ENCODE peak calls at places on chromosomes 11 and 22, in nine cellular contexts. L is GM23248, T is left ventricle myocardium inferior, N is fibroblast of lung, P is HCT116, K is colonic mucosa, V is transverse colon, Q is AG10803, G is AG09309. I is an unnamed sample.

GRCh38 chr11:12845739-12846358 is 163.3 kb upstream of the RASSF10 start:
- DNase-seq in V (peak; percentile 63), L (peak; percentile 69), K (peak; percentile 74), Q (peak; percentile 83), N (peak; percentile 80), T (peak; percentile 31), G (no peak), P (no peak), I (peak; percentile 43)

GRCh38 chr22:46829140-46829891 is 66.9 kb downstream of the TBC1D22A start:
- DNase-seq in G (peak; percentile 85), V (no peak), Q (peak; percentile 95), T (no peak), K (no peak), N (peak; percentile 91), L (peak; percentile 94), P (no peak), I (peak; percentile 90)

GRCh38 chr11:32052218-32052617 is 38.7 kb upstream of the RCN1 start:
- DNase-seq in Q (peak; percentile 56), T (no peak), L (peak; percentile 77), V (peak; percentile 46), K (peak; percentile 40), N (peak; percentile 70), G (no peak), P (peak; percentile 49), I (peak; percentile 64)

GRCh38 chr11:63564056-63564784 is 1.0 kb upstream of the PLAAT2 start:
- DNase-seq in G (no peak), T (no peak), Q (no peak), N (no peak), P (no peak), K (peak; percentile 60), V (no peak), L (no peak), I (no peak)

GRCh38 chr11:86115542-86116385 is 46.9 kb upstream of the PICALM start:
- DNase-seq in P (no peak), G (no peak), L (peak; percentile 60), T (no peak), N (no peak), V (no peak), Q (no peak), K (no peak), I (peak; percentile 30)

GRCh38 chr11:1473011-1473628 is 13.5 kb downstream of the MOB2 start:
- DNase-seq in P (no peak), G (no peak), T (peak; percentile 9), K (no peak), L (no peak), Q (no peak), V (no peak), N (no peak), I (no peak)

GRCh38 chr22:36201630-36202312 is at the start of gene APOL4:
- DNase-seq in Q (peak; percentile 60), K (peak; percentile 73), P (no peak), L (peak; percentile 35), T (peak; percentile 89), G (no peak), V (peak; percentile 66), N (peak; percentile 52), I (peak; percentile 59)

GRCh38 chr11:93663021-93663420 is 1.5 kb downstream of the CEP295 start:
- DNase-seq in L (no peak), K (no peak), V (no peak), Q (no peak), P (no peak), T (no peak), N (no peak), G (no peak), I (no peak)

GRCh38 chr11:71931245-71931602 is 2.4 kb downstream of the RNF121 start:
- DNase-seq in L (peak; percentile 12), G (no peak), P (no peak), Q (no peak), N (no peak), V (no peak), K (no peak), T (no peak), I (no peak)

DNA sequence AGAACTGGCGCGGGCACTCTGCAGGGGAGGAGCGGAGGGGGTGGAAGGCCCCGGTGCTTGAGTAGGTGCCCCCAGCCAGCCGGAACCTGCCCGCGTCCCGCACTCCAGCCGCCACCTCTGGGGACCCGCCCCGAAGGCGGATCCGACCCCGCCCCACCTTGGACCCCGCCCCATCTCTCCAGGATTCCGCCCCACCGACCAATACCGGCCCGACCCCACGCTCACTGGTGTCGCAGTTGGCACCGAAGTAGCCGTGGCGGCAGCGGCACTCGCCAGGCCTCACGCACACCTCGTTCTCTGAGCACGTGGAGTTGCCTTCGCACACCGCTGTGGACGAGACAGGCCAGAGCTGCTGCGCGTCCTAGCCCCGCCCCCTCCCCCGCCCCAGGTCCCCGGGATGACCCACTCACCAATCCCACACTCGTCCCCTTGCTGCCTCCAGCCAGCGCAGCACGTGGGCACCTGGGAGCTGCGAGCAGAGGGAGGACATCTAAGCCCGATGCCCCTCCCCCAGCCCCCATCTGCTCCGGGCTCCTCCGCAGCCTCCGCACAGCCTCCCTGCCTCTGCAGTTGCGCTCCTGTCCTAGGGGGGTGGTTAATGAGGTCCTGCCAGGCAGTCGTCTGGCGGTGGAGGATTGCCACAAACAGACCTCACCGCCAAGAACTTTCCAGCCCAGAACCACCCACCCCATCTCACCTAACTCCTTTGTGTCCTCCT is 5.9 kb downstream of the SCARF2 start:
- DNase-seq in N (no peak), T (no peak), V (no peak), P (no peak), G (no peak), L (no peak), Q (no peak), K (no peak), I (no peak)
- H3K4me3 ChIP-seq in N (no peak overlapping the region), T (peak overlapping the region; percentile 55), V (no peak overlapping the region), P (peak overlapping the region; percentile 52), G (no peak overlapping the region), L (no peak overlapping the region), Q (no peak overlapping the region), K (peak overlapping the region; percentile 27), I (no peak overlapping the region)

GRCh38 chr11:13964771-13965074 is 2.2 kb downstream of the SPON1 start:
- DNase-seq in L (no peak), V (no peak), P (no peak), G (no peak), N (no peak), Q (no peak), T (no peak), K (no peak), I (no peak)
- H3K4me3 ChIP-seq in L (peak overlapping the region; percentile 52), V (peak overlapping the region; percentile 51), P (peak overlapping the region; percentile 25), G (no peak overlapping the region), N (peak overlapping the region; percentile 3), Q (no peak overlapping the region), T (peak overlapping the region; percentile 63), K (peak overlapping the region; percentile 56), I (no peak overlapping the region)

DNA sequence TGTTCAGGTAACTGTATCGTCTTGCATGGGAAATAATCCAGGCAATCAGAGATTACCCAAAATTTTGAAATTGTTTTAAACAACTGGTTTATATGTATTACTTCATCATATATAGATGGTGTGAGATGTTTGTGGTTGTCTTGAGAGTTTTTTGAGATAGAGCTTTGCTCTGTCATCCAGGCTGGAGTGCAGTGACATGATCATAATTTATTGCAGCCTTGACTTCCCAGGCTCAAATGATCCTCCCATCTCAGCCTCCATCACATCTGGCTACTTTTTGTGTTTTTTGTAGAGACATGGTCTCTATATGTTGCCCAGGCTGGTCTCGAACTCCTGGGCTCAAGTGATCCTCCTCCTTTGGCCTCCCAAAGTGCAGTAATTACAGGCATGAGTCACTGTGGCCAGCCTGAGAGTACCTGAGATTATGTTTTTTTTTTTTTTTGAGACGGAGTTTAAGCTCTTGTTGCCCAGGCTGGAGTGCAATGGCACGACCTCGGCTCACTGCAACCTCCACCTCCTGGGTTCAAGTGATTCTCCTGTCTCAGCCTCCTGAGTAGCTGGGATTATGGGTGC is 11.5 kb downstream of the CTNND1 start:
- DNase-seq in N (no peak), T (no peak), G (no peak), P (no peak), K (no peak), L (no peak), V (no peak), Q (no peak), I (no peak)
- H3K4me3 ChIP-seq in N (no peak overlapping the region), T (no peak overlapping the region), G (no peak overlapping the region), P (peak overlapping the region; percentile 3), K (no peak overlapping the region), L (no peak overlapping the region), V (no peak overlapping the region), Q (no peak overlapping the region), I (no peak overlapping the region)

DNA sequence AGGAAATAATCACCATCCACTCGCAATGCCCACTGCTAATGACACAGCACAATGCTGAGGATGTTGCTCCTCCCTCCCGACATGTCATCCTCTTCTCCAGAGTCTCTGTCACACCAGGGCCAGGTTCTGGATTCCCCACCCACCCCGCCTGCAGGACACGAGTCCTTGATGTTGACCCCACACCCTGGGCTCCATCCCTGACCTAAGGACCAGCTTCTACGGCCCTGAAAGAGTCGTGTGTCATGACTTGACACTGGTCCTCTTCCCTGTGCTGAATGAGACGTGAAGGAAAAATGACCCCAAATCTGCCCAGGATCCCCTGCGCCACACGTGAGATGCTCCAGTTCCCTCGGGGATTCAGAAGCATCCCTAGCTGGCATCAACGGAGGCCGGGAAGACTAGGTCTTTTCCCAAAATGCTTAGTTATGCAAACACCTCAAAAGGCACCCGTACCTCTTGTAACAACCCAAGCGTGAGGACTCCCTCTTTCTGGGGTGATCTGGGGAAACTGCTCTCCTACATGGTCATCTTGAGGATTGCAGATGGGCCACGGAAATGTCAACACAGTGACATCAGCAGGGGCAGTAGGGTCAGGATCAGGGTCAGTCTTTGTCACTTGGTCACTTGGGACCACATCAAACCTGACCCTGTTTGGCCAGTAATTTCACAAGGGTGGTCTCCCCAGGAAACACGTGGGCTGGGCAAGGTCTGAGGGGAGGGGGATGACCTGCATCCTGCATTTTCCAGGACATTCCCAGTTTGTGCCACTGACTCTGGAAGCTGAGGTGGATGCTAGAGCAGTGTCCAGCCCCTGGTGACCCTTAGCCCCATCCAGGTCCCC is 42.0 kb downstream of the IGLL5 start:
- DNase-seq in Q (no peak), K (no peak), V (no peak), G (no peak), T (no peak), L (no peak), P (no peak), N (no peak), I (no peak)
- H3K4me3 ChIP-seq in Q (no peak overlapping the region), K (no peak overlapping the region), V (no peak overlapping the region), G (no peak overlapping the region), T (no peak overlapping the region), L (no peak overlapping the region), P (no peak overlapping the region), N (no peak overlapping the region), I (no peak overlapping the region)

GRCh38 chr22:23215294-23216204 is 35.2 kb downstream of the BCR start:
- DNase-seq in V (no peak), K (no peak), P (no peak), L (peak; percentile 40), N (no peak), Q (peak; percentile 39), G (no peak), T (no peak), I (peak; percentile 23)

GRCh38 chr22:23217171-23218052 is 37.1 kb downstream of the BCR start:
- DNase-seq in N (no peak), K (no peak), V (no peak), P (no peak), G (no peak), Q (no peak), L (no peak), T (peak; percentile 43), I (no peak)

GRCh38 chr22:23214398-23214797 is 34.1 kb downstream of the BCR start:
- DNase-seq in V (no peak), L (no peak), Q (no peak), P (no peak), N (no peak), K (no peak), G (no peak), T (no peak), I (no peak)

GRCh38 chr22:23218053-23218866 is 38.0 kb downstream of the BCR start:
- DNase-seq in K (no peak), P (no peak), N (no peak), V (no peak), Q (no peak), T (peak; percentile 7), G (no peak), L (no peak), I (no peak)

GRCh38 chr22:23216331-23217170 is 36.2 kb downstream of the BCR start:
- DNase-seq in N (no peak), P (no peak), V (no peak), Q (no peak), L (no peak), K (no peak), G (no peak), T (no peak), I (no peak)
- H3K4me3 ChIP-seq in N (no peak overlapping the region), P (no peak overlapping the region), V (no peak overlapping the region), Q (no peak overlapping the region), L (no peak overlapping the region), K (no peak overlapping the region), G (no peak overlapping the region), T (no peak overlapping the region), I (no peak overlapping the region)

I was measured in fibroblast of mammary gland.